ENCODE peak calls at places on chromosomes 4 and X, in ten cellular contexts. One of them, this sample, is unnamed. For H3K4me1, the result is how much of the 10 kb centered on the place peaks cover.

GRCh38 chr4:133147365-133147821 is 1.7 kb upstream of the PCDH10 start:
- DNase-seq in thyroid gland: no peak
- DNase-seq in colonic mucosa: no peak
- DNase-seq in right cardiac atrium: no peak
- DNase-seq in naive thymus-derived CD4-positive, alpha-beta T cell: no peak
- DNase-seq in uterus: no peak
- DNase-seq in left ventricle myocardium inferior: no peak
- DNase-seq in CD4-positive, alpha-beta memory T cell: no peak
- DNase-seq in ovary: no peak
- DNase-seq in fibroblast of lung: no peak
- DNase-seq in this sample: no peak

GRCh38 chr4:2570551-2571222 is 34.2 kb downstream of the FAM193A start:
- DNase-seq in left ventricle myocardium inferior: peak
- DNase-seq in CD4-positive, alpha-beta memory T cell: peak
- DNase-seq in uterus: peak
- DNase-seq in thyroid gland: no peak
- DNase-seq in fibroblast of lung: no peak
- DNase-seq in colonic mucosa: no peak
- DNase-seq in ovary: no peak
- DNase-seq in naive thymus-derived CD4-positive, alpha-beta T cell: peak
- DNase-seq in right cardiac atrium: no peak
- DNase-seq in this sample: no peak

GRCh38 chr4:48635310-48635709 is 144.8 kb downstream of the FRYL start:
- DNase-seq in uterus: no peak
- DNase-seq in right cardiac atrium: no peak
- DNase-seq in naive thymus-derived CD4-positive, alpha-beta T cell: no peak
- DNase-seq in thyroid gland: no peak
- DNase-seq in left ventricle myocardium inferior: no peak
- DNase-seq in CD4-positive, alpha-beta memory T cell: no peak
- DNase-seq in fibroblast of lung: peak
- DNase-seq in colonic mucosa: no peak
- DNase-seq in ovary: no peak
- DNase-seq in this sample: no peak

GRCh38 chr4:98720871-98721480 is 62.6 kb upstream of the TSPAN5 start:
- DNase-seq in thyroid gland: no peak
- DNase-seq in right cardiac atrium: no peak
- DNase-seq in left ventricle myocardium inferior: no peak
- DNase-seq in naive thymus-derived CD4-positive, alpha-beta T cell: no peak
- DNase-seq in ovary: no peak
- DNase-seq in CD4-positive, alpha-beta memory T cell: no peak
- DNase-seq in uterus: no peak
- DNase-seq in colonic mucosa: no peak
- DNase-seq in fibroblast of lung: peak
- DNase-seq in this sample: no peak

GRCh38 chrX:6226646-6227444 is 1.8 kb downstream of the NLGN4X start:
- DNase-seq in uterus: no peak
- DNase-seq in right cardiac atrium: no peak
- DNase-seq in ovary: peak
- DNase-seq in fibroblast of lung: no peak
- DNase-seq in colonic mucosa: no peak
- DNase-seq in left ventricle myocardium inferior: peak
- DNase-seq in naive thymus-derived CD4-positive, alpha-beta T cell: no peak
- DNase-seq in CD4-positive, alpha-beta memory T cell: no peak
- DNase-seq in thyroid gland: no peak
- DNase-seq in this sample: no peak

GRCh38 chr4:128661529-128661928 is 148.0 kb upstream of the JADE1 start:
- DNase-seq in right cardiac atrium: no peak
- DNase-seq in thyroid gland: no peak
- DNase-seq in left ventricle myocardium inferior: no peak
- DNase-seq in colonic mucosa: no peak
- DNase-seq in uterus: no peak
- DNase-seq in naive thymus-derived CD4-positive, alpha-beta T cell: no peak
- DNase-seq in CD4-positive, alpha-beta memory T cell: no peak
- DNase-seq in fibroblast of lung: no peak
- DNase-seq in ovary: no peak
- DNase-seq in this sample: no peak

GRCh38 chr4:64266263-64266662 is 143.0 kb downstream of the TECRL start:
- DNase-seq in right cardiac atrium: no peak
- DNase-seq in uterus: no peak
- DNase-seq in colonic mucosa: no peak
- DNase-seq in ovary: no peak
- DNase-seq in left ventricle myocardium inferior: no peak
- DNase-seq in fibroblast of lung: no peak
- DNase-seq in CD4-positive, alpha-beta memory T cell: no peak
- DNase-seq in naive thymus-derived CD4-positive, alpha-beta T cell: no peak
- DNase-seq in thyroid gland: no peak
- DNase-seq in this sample: no peak

GRCh38 chr4:75598390-75598789 is 31.9 kb downstream of the CDKL2 start:
- DNase-seq in left ventricle myocardium inferior: no peak
- DNase-seq in naive thymus-derived CD4-positive, alpha-beta T cell: no peak
- DNase-seq in fibroblast of lung: peak
- DNase-seq in thyroid gland: no peak
- DNase-seq in ovary: no peak
- DNase-seq in right cardiac atrium: no peak
- DNase-seq in colonic mucosa: no peak
- DNase-seq in uterus: no peak
- DNase-seq in CD4-positive, alpha-beta memory T cell: no peak
- DNase-seq in this sample: no peak

GRCh38 chrX:12956704-12957541 is 18.0 kb upstream of the TMSB4X start:
- DNase-seq in CD4-positive, alpha-beta memory T cell: peak
- DNase-seq in right cardiac atrium: no peak
- DNase-seq in thyroid gland: no peak
- DNase-seq in fibroblast of lung: peak
- DNase-seq in left ventricle myocardium inferior: no peak
- DNase-seq in naive thymus-derived CD4-positive, alpha-beta T cell: peak
- DNase-seq in ovary: no peak
- DNase-seq in uterus: no peak
- DNase-seq in colonic mucosa: peak
- DNase-seq in this sample: no peak

GRCh38 chrX:12954376-12954775 is 20.5 kb upstream of the TMSB4X start:
- DNase-seq in ovary: no peak
- DNase-seq in fibroblast of lung: no peak
- DNase-seq in naive thymus-derived CD4-positive, alpha-beta T cell: no peak
- DNase-seq in uterus: no peak
- DNase-seq in right cardiac atrium: no peak
- DNase-seq in CD4-positive, alpha-beta memory T cell: no peak
- DNase-seq in thyroid gland: no peak
- DNase-seq in left ventricle myocardium inferior: no peak
- DNase-seq in colonic mucosa: no peak
- DNase-seq in this sample: no peak

GRCh38 chrX:12954981-12955380 is 19.9 kb upstream of the TMSB4X start:
- DNase-seq in naive thymus-derived CD4-positive, alpha-beta T cell: no peak
- DNase-seq in uterus: no peak
- DNase-seq in CD4-positive, alpha-beta memory T cell: no peak
- DNase-seq in fibroblast of lung: no peak
- DNase-seq in thyroid gland: no peak
- DNase-seq in colonic mucosa: no peak
- DNase-seq in ovary: no peak
- DNase-seq in left ventricle myocardium inferior: no peak
- DNase-seq in right cardiac atrium: no peak
- DNase-seq in this sample: no peak

GRCh38 chrX:12958059-12958458 is 16.9 kb upstream of the TMSB4X start:
- DNase-seq in ovary: no peak
- DNase-seq in fibroblast of lung: no peak
- DNase-seq in CD4-positive, alpha-beta memory T cell: no peak
- DNase-seq in right cardiac atrium: no peak
- DNase-seq in left ventricle myocardium inferior: no peak
- DNase-seq in uterus: no peak
- DNase-seq in thyroid gland: no peak
- DNase-seq in colonic mucosa: no peak
- DNase-seq in naive thymus-derived CD4-positive, alpha-beta T cell: no peak
- DNase-seq in this sample: no peak

DNA sequence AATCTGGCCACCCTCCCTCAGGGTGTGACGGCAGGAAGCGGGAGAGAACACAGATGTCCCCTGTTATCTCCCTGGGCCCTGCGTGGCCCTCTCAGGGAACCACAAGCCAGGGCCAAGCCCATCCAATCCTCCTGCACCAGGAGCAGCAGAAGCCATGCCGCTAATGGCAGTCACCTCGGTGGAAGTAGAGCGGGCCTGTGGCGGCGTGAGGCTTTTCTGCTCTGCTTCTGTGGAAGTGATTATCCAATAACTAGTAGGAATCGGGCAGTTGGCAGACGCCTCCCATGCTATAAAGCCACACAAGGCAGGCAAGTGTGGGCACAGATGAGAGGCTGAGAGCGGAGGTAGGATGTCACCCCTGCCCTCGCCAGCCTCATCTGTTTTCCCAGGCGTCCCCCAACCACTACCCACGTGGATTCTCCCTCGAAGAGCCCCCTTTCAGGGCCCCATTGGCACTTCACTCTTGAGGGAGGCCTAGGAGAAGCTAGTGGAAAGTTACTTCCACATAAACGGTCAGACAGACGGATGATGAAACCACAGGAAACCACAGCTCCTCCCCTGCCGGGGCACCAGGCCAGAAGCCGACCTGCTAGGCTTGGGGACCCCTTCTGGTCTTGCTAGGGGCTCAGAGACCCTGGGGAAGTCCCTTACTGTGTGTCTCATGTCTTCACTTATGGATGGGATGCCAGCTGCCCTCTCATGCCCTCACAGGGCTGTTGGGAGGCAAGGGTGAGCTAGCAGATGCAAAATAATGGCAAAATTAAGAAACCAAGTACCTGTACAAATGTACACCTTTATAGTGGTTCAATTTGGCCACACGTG is 18.8 kb upstream of the TMSB4X start:
- DNase-seq in CD4-positive, alpha-beta memory T cell: peak
- DNase-seq in left ventricle myocardium inferior: peak
- DNase-seq in naive thymus-derived CD4-positive, alpha-beta T cell: no peak
- DNase-seq in fibroblast of lung: peak
- DNase-seq in right cardiac atrium: peak
- DNase-seq in uterus: peak
- DNase-seq in ovary: no peak
- DNase-seq in colonic mucosa: peak
- DNase-seq in thyroid gland: no peak
- DNase-seq in this sample: no peak
- H3K4me3 ChIP-seq in CD4-positive, alpha-beta memory T cell: peak
- H3K4me3 ChIP-seq in left ventricle myocardium inferior: no peak
- H3K4me3 ChIP-seq in naive thymus-derived CD4-positive, alpha-beta T cell: peak
- H3K4me3 ChIP-seq in fibroblast of lung: no peak
- H3K4me3 ChIP-seq in right cardiac atrium: no peak
- H3K4me3 ChIP-seq in uterus: no peak
- H3K4me3 ChIP-seq in ovary: no peak
- H3K4me3 ChIP-seq in colonic mucosa: no peak
- H3K4me3 ChIP-seq in thyroid gland: no peak
- H3K4me3 ChIP-seq in this sample: no peak

GRCh38 chr4:6916069-6916586 is 6.5 kb downstream of the TBC1D14 start:
- DNase-seq in fibroblast of lung: no peak
- DNase-seq in colonic mucosa: no peak
- DNase-seq in ovary: no peak
- DNase-seq in CD4-positive, alpha-beta memory T cell: no peak
- DNase-seq in left ventricle myocardium inferior: no peak
- DNase-seq in right cardiac atrium: no peak
- DNase-seq in uterus: no peak
- DNase-seq in thyroid gland: no peak
- DNase-seq in naive thymus-derived CD4-positive, alpha-beta T cell: no peak
- DNase-seq in this sample: no peak
- H3K4me1 ChIP-seq in fibroblast of lung: under half
- H3K4me1 ChIP-seq in colonic mucosa: under half
- H3K4me1 ChIP-seq in ovary: under half
- H3K4me1 ChIP-seq in CD4-positive, alpha-beta memory T cell: half or more
- H3K4me1 ChIP-seq in left ventricle myocardium inferior: half or more
- H3K4me1 ChIP-seq in right cardiac atrium: under half
- H3K4me1 ChIP-seq in uterus: under half
- H3K4me1 ChIP-seq in thyroid gland: under half
- H3K4me1 ChIP-seq in naive thymus-derived CD4-positive, alpha-beta T cell: under half
- H3K4me1 ChIP-seq in this sample: under half

GRCh38 chr4:87006531-87007344 is 71.9 kb downstream of the AFF1 start:
- DNase-seq in left ventricle myocardium inferior: peak
- DNase-seq in fibroblast of lung: peak
- DNase-seq in naive thymus-derived CD4-positive, alpha-beta T cell: peak
- DNase-seq in uterus: peak
- DNase-seq in right cardiac atrium: peak
- DNase-seq in colonic mucosa: peak
- DNase-seq in ovary: peak
- DNase-seq in thyroid gland: peak
- DNase-seq in CD4-positive, alpha-beta memory T cell: peak
- DNase-seq in this sample: peak
- H3K27ac ChIP-seq in left ventricle myocardium inferior: peak
- H3K27ac ChIP-seq in fibroblast of lung: peak
- H3K27ac ChIP-seq in naive thymus-derived CD4-positive, alpha-beta T cell: peak
- H3K27ac ChIP-seq in uterus: peak
- H3K27ac ChIP-seq in right cardiac atrium: peak
- H3K27ac ChIP-seq in colonic mucosa: peak
- H3K27ac ChIP-seq in ovary: peak
- H3K27ac ChIP-seq in thyroid gland: peak
- H3K27ac ChIP-seq in CD4-positive, alpha-beta memory T cell: peak
- H3K27ac ChIP-seq in this sample: peak

GRCh38 chr4:140153419-140153743 is 603 bp downstream of the MAML3 start:
- DNase-seq in fibroblast of lung: no peak
- DNase-seq in uterus: no peak
- DNase-seq in left ventricle myocardium inferior: no peak
- DNase-seq in ovary: no peak
- DNase-seq in naive thymus-derived CD4-positive, alpha-beta T cell: no peak
- DNase-seq in CD4-positive, alpha-beta memory T cell: no peak
- DNase-seq in thyroid gland: no peak
- DNase-seq in colonic mucosa: no peak
- DNase-seq in right cardiac atrium: no peak
- DNase-seq in this sample: no peak

GRCh38 chr4:140152760-140153418 is 1.1 kb downstream of the MAML3 start:
- DNase-seq in CD4-positive, alpha-beta memory T cell: peak
- DNase-seq in left ventricle myocardium inferior: peak
- DNase-seq in right cardiac atrium: peak
- DNase-seq in naive thymus-derived CD4-positive, alpha-beta T cell: peak
- DNase-seq in ovary: peak
- DNase-seq in colonic mucosa: peak
- DNase-seq in fibroblast of lung: peak
- DNase-seq in thyroid gland: peak
- DNase-seq in uterus: peak
- DNase-seq in this sample: peak

GRCh38 chr4:140150886-140151699 is 2.9 kb downstream of the MAML3 start:
- DNase-seq in thyroid gland: peak
- DNase-seq in ovary: peak
- DNase-seq in naive thymus-derived CD4-positive, alpha-beta T cell: peak
- DNase-seq in CD4-positive, alpha-beta memory T cell: peak
- DNase-seq in fibroblast of lung: peak
- DNase-seq in uterus: peak
- DNase-seq in right cardiac atrium: peak
- DNase-seq in colonic mucosa: peak
- DNase-seq in left ventricle myocardium inferior: peak
- DNase-seq in this sample: peak

GRCh38 chr4:140151700-140152014 is 2.3 kb downstream of the MAML3 start:
- DNase-seq in naive thymus-derived CD4-positive, alpha-beta T cell: peak
- DNase-seq in left ventricle myocardium inferior: peak
- DNase-seq in thyroid gland: peak
- DNase-seq in right cardiac atrium: peak
- DNase-seq in fibroblast of lung: peak
- DNase-seq in colonic mucosa: peak
- DNase-seq in CD4-positive, alpha-beta memory T cell: peak
- DNase-seq in uterus: peak
- DNase-seq in ovary: peak
- DNase-seq in this sample: peak

GRCh38 chr4:140152015-140152703 is 1.8 kb downstream of the MAML3 start:
- DNase-seq in naive thymus-derived CD4-positive, alpha-beta T cell: peak
- DNase-seq in ovary: peak
- DNase-seq in left ventricle myocardium inferior: peak
- DNase-seq in fibroblast of lung: no peak
- DNase-seq in uterus: peak
- DNase-seq in right cardiac atrium: peak
- DNase-seq in thyroid gland: peak
- DNase-seq in colonic mucosa: peak
- DNase-seq in CD4-positive, alpha-beta memory T cell: peak
- DNase-seq in this sample: peak
- H3K4me3 ChIP-seq in naive thymus-derived CD4-positive, alpha-beta T cell: peak
- H3K4me3 ChIP-seq in ovary: peak
- H3K4me3 ChIP-seq in left ventricle myocardium inferior: peak
- H3K4me3 ChIP-seq in fibroblast of lung: peak
- H3K4me3 ChIP-seq in uterus: peak
- H3K4me3 ChIP-seq in right cardiac atrium: peak
- H3K4me3 ChIP-seq in thyroid gland: peak
- H3K4me3 ChIP-seq in colonic mucosa: peak
- H3K4me3 ChIP-seq in CD4-positive, alpha-beta memory T cell: peak
- H3K4me3 ChIP-seq in this sample: peak

GRCh38 chr4:14022428-14022827 is 394.9 kb upstream of the BOD1L1 start:
- DNase-seq in ovary: no peak
- DNase-seq in colonic mucosa: no peak
- DNase-seq in naive thymus-derived CD4-positive, alpha-beta T cell: no peak
- DNase-seq in CD4-positive, alpha-beta memory T cell: no peak
- DNase-seq in thyroid gland: no peak
- DNase-seq in uterus: no peak
- DNase-seq in right cardiac atrium: no peak
- DNase-seq in left ventricle myocardium inferior: no peak
- DNase-seq in fibroblast of lung: peak
- DNase-seq in this sample: no peak
- H3K4me1 ChIP-seq in ovary: under half
- H3K4me1 ChIP-seq in colonic mucosa: under half
- H3K4me1 ChIP-seq in naive thymus-derived CD4-positive, alpha-beta T cell: under half
- H3K4me1 ChIP-seq in CD4-positive, alpha-beta memory T cell: under half
- H3K4me1 ChIP-seq in thyroid gland: under half
- H3K4me1 ChIP-seq in uterus: under half
- H3K4me1 ChIP-seq in right cardiac atrium: under half
- H3K4me1 ChIP-seq in left ventricle myocardium inferior: under half
- H3K4me1 ChIP-seq in fibroblast of lung: under half
- H3K4me1 ChIP-seq in this sample: under half

This sample was measured in right atrium auricular region.